ENCODE peak calls at places on chromosomes 13 and 19, in ten cellular contexts. D, I, M, V, G, C, Y, R, X and L are unnamed samples.

GRCh38 chr13:109576331-109576813 is 210.0 kb downstream of the IRS2 start:
- DNase-seq in R (no peak), M (no peak), C (no peak), D (no peak), Y (no peak), G (no peak), I (no peak), V (peak), X (no peak), L (no peak)

GRCh38 chr19:3879656-3880055 is 829 bp upstream of the ATCAY start:
- DNase-seq in M (no peak), D (peak), V (no peak), I (no peak), C (no peak), X (no peak), G (no peak), R (no peak), Y (no peak), L (no peak)

GRCh38 chr13:51825165-51825592 is 19.8 kb downstream of the TMEM272 start:
- DNase-seq in D (no peak), Y (no peak), R (peak), V (peak), X (no peak), M (no peak), G (no peak), I (no peak), C (no peak), L (no peak)

GRCh38 chr13:21326155-21327030 is 132.7 kb downstream of the ZDHHC20 start:
- DNase-seq in I (no peak), M (no peak), V (peak), Y (no peak), X (peak), R (no peak), G (no peak), D (peak), C (no peak), L (peak)

GRCh38 chr13:73090116-73090811 is 31.5 kb downstream of the KLF5 start:
- DNase-seq in C (no peak), X (no peak), I (no peak), R (peak), V (peak), G (peak), D (peak), M (peak), Y (no peak), L (peak)

GRCh38 chr19:3194063-3194702 is 8.5 kb downstream of the NCLN start:
- DNase-seq in X (no peak), V (no peak), D (no peak), G (no peak), I (no peak), M (no peak), Y (no peak), C (no peak), R (no peak), L (no peak)

GRCh38 chr13:101258071-101258470 is 158.2 kb downstream of the NALCN start:
- DNase-seq in G (peak), X (no peak), M (peak), V (peak), R (peak), C (peak), D (peak), Y (no peak), I (no peak), L (peak)

GRCh38 chr13:62387642-62388041 is 972.0 kb upstream of the PCDH20 start:
- DNase-seq in M (no peak), V (peak), G (no peak), D (peak), Y (peak), R (peak), X (no peak), C (no peak), I (no peak), L (peak)

GRCh38 chr13:52195052-52195837 is 35.8 kb upstream of the NEK3 start:
- DNase-seq in V (peak), I (peak), D (peak), C (peak), R (peak), Y (no peak), G (no peak), X (peak), M (no peak), L (peak)

GRCh38 chr19:13804830-13805683 is 9.8 kb downstream of the ZSWIM4 start:
- DNase-seq in R (no peak), Y (no peak), C (no peak), X (no peak), I (peak), G (no peak), V (no peak), M (no peak), D (peak), L (no peak)

GRCh38 chr19:16030964-16031871 is 45.1 kb upstream of the TPM4 start:
- DNase-seq in C (no peak), R (no peak), G (no peak), M (no peak), Y (no peak), V (no peak), D (no peak), I (no peak), X (no peak), L (no peak)

GRCh38 chr13:95536629-95537241 is 15.8 kb upstream of the CLDN10 start:
- DNase-seq in M (peak), I (no peak), G (no peak), V (peak), Y (peak), D (peak), R (peak), X (no peak), C (no peak), L (peak)

GRCh38 chr19:10587022-10587838 is at the start of gene AP1M2:
- DNase-seq in G (no peak), X (no peak), R (no peak), M (no peak), V (no peak), C (no peak), Y (no peak), I (no peak), D (peak), L (no peak)

GRCh38 chr19:14440049-14440448 is 6.9 kb downstream of the PKN1 start:
- DNase-seq in Y (no peak), M (no peak), G (no peak), V (no peak), D (no peak), I (peak), R (peak), X (no peak), C (peak), L (no peak)

GRCh38 chr19:51691122-51692064 is 1.7 kb upstream of the SPACA6 start:
- DNase-seq in X (no peak), R (no peak), I (no peak), M (no peak), G (no peak), V (peak), D (peak), C (peak), Y (peak), L (peak)

GRCh38 chr13:111184685-111185401 is 69.7 kb downstream of the ARHGEF7 start:
- DNase-seq in C (peak), G (no peak), I (no peak), Y (peak), R (peak), M (no peak), V (peak), X (no peak), D (peak), L (no peak)

GRCh38 chr13:89514534-89515312 is 1832.8 kb upstream of the MIR17HG start:
- DNase-seq in Y (peak), X (no peak), M (peak), D (peak), V (peak), C (no peak), R (no peak), I (no peak), G (no peak), L (peak)

GRCh38 chr13:102400619-102401125 is 1.2 kb downstream of the FGF14 start:
- DNase-seq in V (no peak), D (peak), M (no peak), C (no peak), I (peak), R (no peak), Y (peak), G (no peak), X (peak), L (no peak)

GRCh38 chr13:31409678-31410356 is 210.0 kb downstream of the B3GLCT start:
- DNase-seq in G (no peak), V (no peak), M (peak), I (no peak), R (no peak), D (no peak), C (no peak), Y (no peak), X (no peak), L (peak)

GRCh38 chr19:12064266-12065099 is at the start of gene ZNF844:
- DNase-seq in C (peak), M (peak), G (no peak), V (peak), Y (peak), X (peak), D (no peak), I (peak), R (peak), L (peak)

GRCh38 chr19:45119582-45119981 is 26.6 kb downstream of the PPP1R37 start:
- DNase-seq in R (no peak), I (no peak), M (no peak), C (no peak), X (no peak), G (no peak), Y (no peak), V (no peak), D (peak), L (no peak)

GRCh38 chr19:6811906-6812305 is 39.4 kb downstream of the VAV1 start:
- DNase-seq in G (no peak), D (no peak), C (no peak), I (no peak), Y (no peak), R (peak), M (peak), X (no peak), V (peak), L (peak)

GRCh38 chr19:27929399-27929798 is 1283.6 kb downstream of the UQCRFS1 start:
- DNase-seq in X (no peak), M (no peak), Y (no peak), I (no peak), V (no peak), R (no peak), D (no peak), G (no peak), C (no peak), L (no peak)

GRCh38 chr13:57557979-57558529 is 73.5 kb upstream of the PCDH17 start:
- DNase-seq in X (no peak), I (no peak), M (no peak), G (no peak), Y (peak), C (no peak), R (no peak), V (peak), D (peak), L (no peak)